ENCODE peak calls at places on chromosomes 5 and 9, in eight cellular contexts. G is heart right ventricle; F is testis; J is CD8-positive, alpha-beta T cell; R is pancreas; M is neural progenitor cell; E is tibial artery; S is uterus. Z is an unnamed sample. For H3K4me1, the result is how much of the 10 kb centered on the place peaks cover.

GRCh38 chr5:160287378-160288051 is 24.8 kb downstream of the CCNJL start:
- DNase-seq in M (peak), F (peak), R (peak), G (peak), E (no peak), S (no peak), J (no peak), Z (no peak)

GRCh38 chr5:128196791-128197190 is 113.2 kb downstream of the SLC12A2 start:
- DNase-seq in F (no peak), E (no peak), G (no peak), R (no peak), M (no peak), J (no peak), S (no peak), Z (no peak)

GRCh38 chr5:157351386-157352089 is 85.6 kb downstream of the CYFIP2 start:
- DNase-seq in R (no peak), E (no peak), M (no peak), G (no peak), F (no peak), S (no peak), J (no peak), Z (no peak)

GRCh38 chr5:56290378-56291057 is 57.4 kb upstream of the ANKRD55 start:
- DNase-seq in S (no peak), J (no peak), M (no peak), G (no peak), F (no peak), E (no peak), R (no peak), Z (no peak)

GRCh38 chr9:115084709-115085108 is 33.2 kb downstream of the TNC start:
- DNase-seq in F (no peak), S (no peak), R (no peak), J (no peak), G (no peak), E (no peak), M (no peak), Z (no peak)

GRCh38 chr5:148848378-148849031 is 22.1 kb downstream of the ADRB2 start:
- DNase-seq in F (no peak), M (no peak), J (no peak), S (no peak), E (no peak), G (no peak), R (no peak), Z (no peak)

GRCh38 chr5:136222575-136223235 is 29.7 kb upstream of the SMIM32 start:
- DNase-seq in S (no peak), G (no peak), R (no peak), J (no peak), M (no peak), E (no peak), F (no peak), Z (no peak)

GRCh38 chr9:109117856-109118801 is 1.6 kb downstream of the TMEM245 start:
- DNase-seq in J (peak), G (no peak), F (peak), E (no peak), R (peak), M (peak), S (no peak), Z (no peak)

GRCh38 chr9:19894975-19895374 is 106.1 kb upstream of the SLC24A2 start:
- DNase-seq in F (no peak), J (no peak), S (no peak), R (no peak), G (no peak), M (no peak), E (no peak), Z (no peak)

GRCh38 chr9:137006116-137007003 is 10.0 kb upstream of the CLIC3 start:
- DNase-seq in E (no peak), M (no peak), R (no peak), G (no peak), S (no peak), J (no peak), F (no peak), Z (no peak)

GRCh38 chr9:71783120-71783523 is 14.8 kb upstream of the CEMIP2 start:
- DNase-seq in S (peak), F (no peak), J (peak), M (no peak), G (peak), E (no peak), R (no peak), Z (no peak)

DNA sequence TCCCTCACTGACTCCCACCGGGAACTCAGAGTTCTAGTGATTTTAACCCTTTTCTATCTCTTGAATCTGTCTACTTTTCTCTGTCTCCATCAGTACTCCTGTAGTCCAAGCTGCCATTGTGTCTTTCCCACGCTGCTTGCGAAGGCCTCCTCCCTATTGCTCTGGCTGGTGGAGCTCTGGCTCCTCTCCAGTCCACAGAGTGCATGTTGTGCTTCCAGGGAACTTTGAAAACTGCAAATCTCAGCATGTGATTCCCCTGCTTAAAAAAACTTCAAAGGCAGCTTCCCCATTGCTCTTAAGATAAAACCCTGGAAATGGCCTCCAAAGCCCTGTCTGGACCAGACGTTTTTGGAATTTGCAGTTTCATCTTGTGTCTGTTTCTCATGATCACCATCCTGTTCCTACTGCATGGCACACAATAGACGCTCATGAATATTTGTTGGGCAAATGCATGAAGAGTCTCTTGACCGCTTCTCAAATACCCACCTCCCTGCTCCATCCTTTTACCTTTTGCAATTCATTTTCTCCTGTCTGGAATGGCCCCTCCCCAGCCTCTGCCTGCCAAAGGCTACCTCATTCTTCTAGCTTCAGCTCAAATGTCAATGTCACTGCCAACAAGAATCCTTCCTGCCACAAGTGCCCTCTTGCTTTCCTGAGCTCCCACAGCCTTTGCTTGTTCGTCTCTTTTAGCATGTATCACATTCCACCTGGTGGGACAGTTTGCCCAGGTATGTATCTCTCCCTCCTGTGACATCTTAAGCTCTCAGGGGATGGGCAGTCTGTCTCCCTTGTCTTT is 293.2 kb downstream of the ARHGAP26 start:
- DNase-seq in E (peak), J (no peak), F (peak), M (no peak), G (peak), R (no peak), S (peak), Z (no peak)
- H3K4me1 ChIP-seq in E (half or more), J (under half), F (half or more), M (under half), G (half or more), R (under half), S (under half), Z (half or more)

GRCh38 chr9:81370650-81371049 is 318.7 kb downstream of the TLE1 start:
- DNase-seq in G (no peak), F (no peak), S (no peak), J (no peak), R (no peak), E (no peak), M (no peak), Z (no peak)
- TF ChIP-seq CTCF in G (no peak), F (no peak), S (no peak), J (no peak), R (no peak), E (no peak), M (no peak), Z (no peak)

GRCh38 chr9:121198512-121199042 is 3.1 kb downstream of the RAB14 start:
- DNase-seq in G (no peak), S (no peak), R (no peak), M (no peak), J (no peak), F (no peak), E (no peak), Z (no peak)
- H3K27ac ChIP-seq in G (no peak), S (no peak), R (no peak), M (no peak), J (no peak), F (no peak), E (no peak), Z (no peak)

GRCh38 chr5:143197260-143197656 is 206.2 kb downstream of the NR3C1 start:
- DNase-seq in E (no peak), F (no peak), S (no peak), J (no peak), R (no peak), M (no peak), G (no peak), Z (no peak)
- H3K4me1 ChIP-seq in E (under half), F (under half), S (under half), J (under half), R (under half), M (under half), G (half or more), Z (under half)

DNA sequence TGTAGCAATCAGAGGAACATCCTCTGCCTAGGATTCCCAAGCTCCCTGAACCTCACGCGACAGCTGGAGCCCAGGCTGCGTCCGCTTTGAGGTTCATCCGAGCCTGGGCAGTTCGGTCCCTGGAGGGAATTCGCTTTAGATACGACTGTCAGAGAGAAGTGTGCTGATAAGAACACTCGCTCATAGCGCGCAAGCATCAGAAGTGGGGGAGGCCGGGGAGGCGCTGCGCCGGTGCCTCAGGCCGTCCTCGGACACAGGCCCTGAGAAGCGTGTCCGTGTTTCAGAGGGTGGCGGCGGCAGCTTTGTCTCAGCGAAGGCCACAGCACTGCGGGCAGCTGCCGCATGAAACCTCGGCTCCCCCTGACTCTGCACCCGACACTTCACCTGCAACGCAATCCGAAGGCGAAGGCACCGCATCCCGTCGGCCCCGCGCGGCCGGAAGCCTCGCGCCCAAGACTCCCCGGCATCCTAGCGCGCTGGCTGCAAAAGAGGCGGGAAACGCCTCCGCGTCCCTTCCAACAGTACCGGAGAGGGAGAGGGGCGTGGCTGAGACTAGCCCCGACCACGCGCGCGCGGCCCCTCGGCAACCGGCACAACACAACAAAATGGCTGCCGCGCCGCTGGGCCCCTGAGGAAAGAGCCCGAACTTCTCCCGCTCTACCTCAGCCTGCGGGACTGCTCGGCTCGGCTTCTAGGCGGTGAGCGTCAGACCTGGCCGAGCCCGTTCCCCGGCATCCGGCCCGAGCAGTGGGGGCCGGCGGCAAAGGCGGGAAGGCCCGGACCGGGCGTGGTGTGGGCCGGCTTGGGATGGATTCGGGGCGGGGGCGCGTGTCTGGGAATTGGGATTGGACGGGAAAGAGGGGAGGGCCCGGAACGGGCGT is at the start of gene CNTRL:
- DNase-seq in E (peak), R (peak), S (peak), M (peak), G (peak), F (peak), J (peak), Z (peak)
- TF ChIP-seq CTCF in E (no peak), R (no peak), S (peak), M (no peak), G (no peak), F (no peak), J (no peak), Z (no peak)

GRCh38 chr5:142977363-142978051 is 207.3 kb downstream of the ARHGAP26 start:
- DNase-seq in M (no peak), S (no peak), F (no peak), R (no peak), E (no peak), G (no peak), J (peak), Z (no peak)
- H3K27ac ChIP-seq in M (no peak), S (no peak), F (no peak), R (no peak), E (no peak), G (no peak), J (peak), Z (no peak)

GRCh38 chr5:307794-308579 is 13.5 kb upstream of the AHRR start:
- DNase-seq in J (peak), S (no peak), R (no peak), F (peak), E (no peak), G (no peak), M (no peak), Z (no peak)
- H3K4me1 ChIP-seq in J (under half), S (under half), R (under half), F (under half), E (under half), G (under half), M (under half), Z (under half)

Z was measured in thoracic aorta.